ENCODE peak calls at places on chromosome 9, in six cellular contexts. Q is NCI-H510A treated with DMSO at 0.1 percent for 48 hours, C is Right ventricle myocardium inferior, N is NCI-H1105 treated with DMSO at 0.1 percent for 48 hours, O is fibroblast of gingiva, K is GDM1. F is an unnamed sample.
A peak's percentile ranks its signal among the peaks of the same experiment; 100 is the strongest.

GRCh38 chr9:4160284-4160683 is 139.6 kb downstream of the GLIS3 start:
- DNase-seq in Q (no peak), C (no peak), N (no peak), O (peak; percentile 52), K (no peak), F (no peak)

GRCh38 chr9:133738039-133738805 is at the start of gene SARDH:
- DNase-seq in Q (peak; percentile 76), C (no peak), N (peak; percentile 57), O (peak; percentile 17), K (no peak), F (peak; percentile 10)

GRCh38 chr9:120360046-120360445 is 219.9 kb downstream of the CDK5RAP2 start:
- DNase-seq in Q (no peak), C (no peak), N (no peak), O (no peak), K (no peak), F (no peak)

GRCh38 chr9:18314321-18314720 is 159.6 kb upstream of the ADAMTSL1 start:
- DNase-seq in Q (no peak), C (no peak), N (no peak), O (no peak), K (no peak), F (no peak)

GRCh38 chr9:133782157-133783130 is 44.3 kb upstream of the SARDH start:
- DNase-seq in Q (peak; percentile 17), C (peak; percentile 74), N (peak; percentile 48), O (peak; percentile 50), K (peak; percentile 54), F (no peak)

GRCh38 chr9:4832786-4833579 is 40.2 kb downstream of the RCL1 start:
- DNase-seq in Q (no peak), C (no peak), N (no peak), O (peak; percentile 87), K (no peak), F (no peak)

GRCh38 chr9:4725706-4726442 is 15.1 kb downstream of the AK3 start:
- DNase-seq in Q (no peak), C (no peak), N (no peak), O (no peak), K (no peak), F (no peak)

GRCh38 chr9:36820392-36820861 is 213.6 kb downstream of the PAX5 start:
- DNase-seq in Q (no peak), C (no peak), N (no peak), O (no peak), K (no peak), F (no peak)

GRCh38 chr9:98850851-98851729 is 43.6 kb downstream of the GALNT12 start:
- DNase-seq in Q (no peak), C (no peak), N (no peak), O (no peak), K (no peak), F (no peak)

GRCh38 chr9:133106511-133107244 is 14.4 kb downstream of the RALGDS start:
- DNase-seq in Q (no peak), C (peak; percentile 20), N (no peak), O (no peak), K (no peak), F (no peak)

GRCh38 chr9:37925786-37926736 is 22.1 kb upstream of the SLC25A51 start:
- DNase-seq in Q (no peak), C (no peak), N (no peak), O (no peak), K (no peak), F (no peak)

GRCh38 chr9:36492849-36493248 is 79.8 kb upstream of the MELK start:
- DNase-seq in Q (no peak), C (no peak), N (no peak), O (no peak), K (no peak), F (no peak)

GRCh38 chr9:75500479-75500878 is 390.0 kb upstream of the PCSK5 start:
- DNase-seq in Q (no peak), C (no peak), N (no peak), O (no peak), K (no peak), F (no peak)

GRCh38 chr9:134025606-134026541 is 593 bp downstream of the BRD3OS start:
- DNase-seq in Q (peak; percentile 30), C (peak; percentile 82), N (peak; percentile 32), O (peak; percentile 40), K (no peak), F (no peak)

GRCh38 chr9:1087120-1087881 is 37.1 kb downstream of the DMRT2 start:
- DNase-seq in Q (no peak), C (no peak), N (no peak), O (no peak), K (no peak), F (no peak)

GRCh38 chr9:111966324-111966723 is 69.7 kb downstream of the UGCG start:
- DNase-seq in Q (no peak), C (no peak), N (no peak), O (no peak), K (no peak), F (no peak)

GRCh38 chr9:114369567-114370240 is 18.1 kb downstream of the AKNA start:
- DNase-seq in Q (no peak), C (no peak), N (no peak), O (no peak), K (no peak), F (no peak)

GRCh38 chr9:33222031-33222430 is 17.9 kb upstream of the SPINK4 start:
- DNase-seq in Q (no peak), C (no peak), N (no peak), O (no peak), K (no peak), F (no peak)

GRCh38 chr9:114347675-114348074 is 18.0 kb downstream of the ORM2 start:
- DNase-seq in Q (no peak), C (no peak), N (no peak), O (no peak), K (no peak), F (no peak)

GRCh38 chr9:23750808-23751207 is 75.2 kb downstream of the ELAVL2 start:
- DNase-seq in Q (no peak), C (no peak), N (no peak), O (no peak), K (no peak), F (no peak)

GRCh38 chr9:34381323-34381722 is 4.6 kb upstream of the MYORG start:
- DNase-seq in Q (no peak), C (no peak), N (peak; percentile 14), O (no peak), K (no peak), F (no peak)

GRCh38 chr9:127233582-127234350 is 30.8 kb upstream of the GARNL3 start:
- DNase-seq in Q (no peak), C (no peak), N (no peak), O (peak; percentile 20), K (no peak), F (no peak)

GRCh38 chr9:97934321-97935115 is 3.5 kb downstream of the HEMGN start:
- DNase-seq in Q (no peak), C (no peak), N (peak; percentile 48), O (peak; percentile 19), K (peak; percentile 23), F (no peak)

GRCh38 chr9:96169488-96169887 is 132.5 kb downstream of the HSD17B3 start:
- DNase-seq in Q (no peak), C (no peak), N (no peak), O (peak; percentile 72), K (no peak), F (no peak)

GRCh38 chr9:75995066-75995465 is 104.6 kb downstream of the PCSK5 start:
- DNase-seq in Q (no peak), C (no peak), N (no peak), O (no peak), K (no peak), F (no peak)

GRCh38 chr9:87836951-87837715 is 45.5 kb upstream of the SPATA31E1 start:
- DNase-seq in Q (no peak), C (peak; percentile 23), N (no peak), O (peak; percentile 42), K (no peak), F (no peak)

GRCh38 chr9:127004946-127005769 is 90.6 kb downstream of the RALGPS1 start:
- DNase-seq in Q (no peak), C (no peak), N (no peak), O (no peak), K (no peak), F (no peak)

GRCh38 chr9:34653610-34654072 is 1.7 kb downstream of the IL11RA start:
- DNase-seq in Q (no peak), C (no peak), N (no peak), O (peak; percentile 39), K (no peak), F (no peak)

GRCh38 chr9:1732670-1733069 is 282.5 kb upstream of the SMARCA2 start:
- DNase-seq in Q (no peak), C (no peak), N (peak; percentile 6), O (no peak), K (no peak), F (no peak)

F was measured in GF-D8.